ENCODE peak calls at places on chromosomes 13 and 19, in eight cellular contexts. S, J, H, W, Y, X, Q and C are unnamed samples.

GRCh38 chr13:40941581-40941980 is 77.5 kb downstream of the ELF1 start:
- DNase-seq in Y (no peak), S (no peak), W (no peak), X (no peak), J (no peak), H (no peak), Q (no peak), C (no peak)

GRCh38 chr13:45327253-45327954 is 13.6 kb downstream of the TPT1 start:
- DNase-seq in H (peak; percentile 38), Y (no peak), S (peak; percentile 11), W (no peak), J (no peak), Q (no peak), X (no peak), C (no peak)

GRCh38 chr19:16620018-16620417 is 8.0 kb downstream of the MED26 start:
- DNase-seq in J (no peak), S (no peak), W (no peak), Y (no peak), H (no peak), Q (no peak), X (no peak), C (no peak)

GRCh38 chr19:7670150-7670784 is 1.4 kb downstream of the RETN start:
- DNase-seq in J (no peak), S (no peak), W (no peak), H (peak; percentile 65), Q (no peak), Y (no peak), X (no peak), C (no peak)

GRCh38 chr19:18895038-18895827 is 725 bp downstream of the CERS1 start:
- DNase-seq in X (peak; percentile 33), S (peak; percentile 34), Q (no peak), Y (no peak), H (peak; percentile 79), J (no peak), W (no peak), C (peak; percentile 34)

GRCh38 chr19:31574251-31574973 is 225.2 kb upstream of the TSHZ3 start:
- DNase-seq in Q (no peak), X (no peak), J (no peak), Y (no peak), H (peak; percentile 49), W (no peak), S (no peak), C (no peak)

GRCh38 chr19:55467236-55468053 is 2.9 kb upstream of the C19orf85 start:
- DNase-seq in S (peak; percentile 63), Y (no peak), X (peak; percentile 89), J (no peak), W (no peak), Q (peak; percentile 57), H (peak; percentile 80), C (peak; percentile 82)

GRCh38 chr19:3524075-3524842 is 14.7 kb upstream of the TEKTIP1 start:
- DNase-seq in J (no peak), X (no peak), H (no peak), W (no peak), S (no peak), Q (no peak), Y (no peak), C (no peak)

GRCh38 chr13:42930136-42930535 is 61.9 kb downstream of the EPSTI1 start:
- DNase-seq in S (no peak), W (no peak), H (no peak), Q (no peak), X (no peak), J (no peak), Y (no peak), C (no peak)

GRCh38 chr19:5154129-5154798 is 185.4 kb downstream of the KDM4B start:
- DNase-seq in S (peak; percentile 49), H (peak; percentile 81), W (no peak), Q (no peak), J (no peak), Y (no peak), X (peak; percentile 22), C (peak; percentile 16)

GRCh38 chr13:97319088-97319487 is 97.0 kb downstream of the MBNL2 start:
- DNase-seq in H (no peak), W (no peak), X (peak; percentile 31), S (no peak), Y (no peak), Q (no peak), J (no peak), C (no peak)

GRCh38 chr19:14497347-14497921 is 1.5 kb upstream of the GIPC1 start:
- DNase-seq in W (no peak), Y (no peak), H (peak; percentile 50), X (peak; percentile 61), S (no peak), J (no peak), Q (no peak), C (no peak)

GRCh38 chr13:107743523-107743922 is 471.8 kb downstream of the LIG4 start:
- DNase-seq in W (no peak), S (no peak), H (no peak), Y (no peak), J (no peak), Q (no peak), X (no peak), C (no peak)

GRCh38 chr13:85236431-85236830 is 562.8 kb downstream of the SLITRK6 start:
- DNase-seq in Y (peak; percentile 26), Q (no peak), X (peak; percentile 31), H (no peak), J (peak; percentile 29), W (peak; percentile 13), S (no peak), C (peak; percentile 72)

GRCh38 chr13:52599853-52600603 is 42.2 kb upstream of the HNRNPA1L2 start:
- DNase-seq in Y (no peak), J (no peak), X (peak; percentile 10), W (no peak), Q (peak; percentile 17), H (peak; percentile 75), S (peak; percentile 10), C (peak; percentile 3)

GRCh38 chr19:48812094-48812929 is 1.5 kb upstream of the BCAT2 start:
- DNase-seq in S (peak; percentile 91), Q (peak; percentile 90), W (no peak), H (peak; percentile 94), Y (no peak), J (no peak), X (peak; percentile 88), C (peak; percentile 58)

GRCh38 chr13:26967119-26968038 is 204.2 kb downstream of the USP12 start:
- DNase-seq in X (peak; percentile 70), J (no peak), S (no peak), W (no peak), H (no peak), Y (no peak), Q (peak; percentile 66), C (peak; percentile 66)

GRCh38 chr13:114143806-114144605 is 11.6 kb upstream of the RASA3 start:
- DNase-seq in Y (no peak), Q (no peak), X (no peak), H (peak; percentile 72), W (no peak), J (no peak), S (peak; percentile 78), C (no peak)
- TF ChIP-seq CTCF in Y (no peak), Q (no peak), X (no peak), H (peak; percentile 46), W (peak; percentile 27), J (peak; percentile 65), S (peak; percentile 71), C (no peak)

GRCh38 chr19:45883586-45883880 is 2.4 kb downstream of the IRF2BP1 start:
- DNase-seq in J (no peak), X (no peak), S (no peak), H (no peak), Y (no peak), W (no peak), Q (no peak), C (no peak)
- H3K4me3 ChIP-seq in J (no peak overlapping the region), X (no peak overlapping the region), S (peak overlapping the region; percentile 69), H (peak overlapping the region; percentile 32), Y (no peak overlapping the region), W (peak overlapping the region; percentile 3), Q (no peak overlapping the region), C (no peak overlapping the region)

GRCh38 chr13:28753946-28754345 is 35.2 kb upstream of the SLC46A3 start:
- DNase-seq in Q (no peak), Y (no peak), W (no peak), S (no peak), H (no peak), J (no peak), X (no peak), C (no peak)

GRCh38 chr13:28751210-28751935 is 32.6 kb upstream of the SLC46A3 start:
- DNase-seq in X (peak; percentile 44), Y (no peak), H (peak; percentile 24), S (no peak), Q (no peak), J (no peak), W (no peak), C (peak; percentile 89)

GRCh38 chr13:28755546-28755870 is 36.7 kb upstream of the SLC46A3 start:
- DNase-seq in J (no peak), Y (no peak), H (no peak), S (no peak), W (no peak), X (no peak), Q (no peak), C (no peak)

GRCh38 chr13:28753208-28753892 is 34.6 kb upstream of the SLC46A3 start:
- DNase-seq in X (peak; percentile 93), J (peak; percentile 76), Y (peak; percentile 57), H (peak; percentile 86), Q (peak; percentile 54), S (no peak), W (peak; percentile 77), C (peak; percentile 95)

GRCh38 chr13:28754698-28755545 is 36.2 kb upstream of the SLC46A3 start:
- DNase-seq in X (peak; percentile 67), Q (peak; percentile 71), Y (no peak), W (no peak), H (peak; percentile 71), S (peak; percentile 44), J (no peak), C (peak; percentile 68)
- TF ChIP-seq CTCF in X (peak; percentile 21), Q (peak; percentile 58), Y (no peak), W (no peak), H (peak; percentile 53), S (peak; percentile 40), J (no peak), C (peak; percentile 30)

DNA sequence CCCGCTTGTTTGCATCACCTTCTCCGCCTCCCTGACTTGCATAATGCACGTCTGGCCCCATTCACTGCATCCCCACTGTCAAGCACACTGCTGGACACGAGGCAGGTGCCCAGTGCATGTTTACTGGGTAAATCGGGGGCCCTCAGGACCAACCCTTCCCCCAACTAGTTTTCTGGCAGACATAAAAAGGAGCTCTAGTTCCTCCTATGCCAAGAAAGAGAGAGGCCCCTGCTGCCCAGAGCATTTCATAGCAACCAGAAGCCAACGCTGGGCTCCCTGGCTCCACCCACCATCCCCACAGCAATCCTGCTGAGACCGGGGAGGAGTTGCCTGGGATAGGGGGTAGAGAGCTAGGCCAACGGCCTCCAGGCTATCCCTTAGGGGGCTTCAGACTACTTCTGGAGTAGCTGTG is 23.2 kb downstream of the ANKRD27 start:
- DNase-seq in W (peak; percentile 16), S (no peak), J (peak; percentile 32), H (peak; percentile 81), X (peak; percentile 42), Q (peak; percentile 36), Y (no peak), C (no peak)
- H3K4me3 ChIP-seq in W (no peak overlapping the region), S (no peak overlapping the region), J (no peak overlapping the region), H (no peak overlapping the region), X (no peak overlapping the region), Q (no peak overlapping the region), Y (no peak overlapping the region), C (no peak overlapping the region)

DNA sequence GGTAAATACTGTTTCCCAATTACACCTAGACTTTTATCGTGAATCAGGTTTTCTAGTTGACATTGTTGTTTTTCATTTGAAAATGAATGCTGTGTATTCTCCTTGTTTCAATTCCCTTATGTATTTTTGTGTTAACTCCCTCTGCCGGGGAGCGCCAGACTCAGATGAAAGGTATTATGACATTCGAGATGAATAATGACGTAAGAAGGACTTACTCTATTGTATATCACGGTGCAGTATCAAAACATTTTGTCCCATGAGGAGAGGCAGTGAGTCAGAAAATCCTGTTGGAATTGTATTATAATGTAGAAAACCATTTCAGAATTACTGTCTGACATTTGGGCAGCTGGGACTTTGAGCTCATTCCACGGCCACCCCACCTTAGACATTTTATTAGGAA is 61.6 kb downstream of the LRCH1 start:
- DNase-seq in Q (no peak), X (peak; percentile 90), Y (no peak), S (no peak), H (no peak), W (peak; percentile 53), J (no peak), C (peak; percentile 95)
- TF ChIP-seq CTCF in Q (peak; percentile 16), X (peak; percentile 48), Y (no peak), S (no peak), H (no peak), W (peak; percentile 38), J (no peak), C (peak; percentile 48)